ENCODE peak calls at places on chromosomes 5 and 9, in nine cellular contexts. K is ovary; R is glutamatergic neuron; D is A549; V is stimulated activated CD4-positive, alpha-beta T cell treated with anti-CD3 and anti-CD28 coated beads, Interleukin-2, amount 100 ng/mL, for 48 hours; W is IMR-90; I is fibroblast of mammary gland; T is LHCN-M2; S is AG10803. Z is an unnamed sample.

GRCh38 chr5:150206076-150206779 is 16.4 kb downstream of the SLC6A7 start:
- DNase-seq in K (no peak), R (no peak), D (no peak), V (no peak), W (no peak), I (no peak), T (no peak), S (no peak), Z (no peak)

GRCh38 chr5:143063175-143063970 is 293.2 kb downstream of the ARHGAP26 start:
- DNase-seq in K (peak; percentile 76), R (no peak), D (no peak), V (no peak), W (peak; percentile 51), I (peak; percentile 74), T (peak; percentile 41), S (peak; percentile 57), Z (no peak)

GRCh38 chr5:171226096-171226495 is 83.0 kb upstream of the TLX3 start:
- DNase-seq in K (no peak), R (no peak), D (no peak), V (no peak), W (peak; percentile 7), I (peak; percentile 1), T (no peak), S (no peak), Z (no peak)

GRCh38 chr5:42390115-42390514 is 33.1 kb upstream of the GHR start:
- DNase-seq in K (no peak), R (no peak), D (no peak), V (no peak), W (no peak), I (no peak), T (no peak), S (no peak), Z (no peak)

GRCh38 chr9:90044263-90044662 is 439.5 kb downstream of the GADD45G start:
- DNase-seq in K (no peak), R (no peak), D (peak; percentile 14), V (no peak), W (no peak), I (no peak), T (no peak), S (no peak), Z (no peak)

GRCh38 chr9:130607640-130608420 is 28.5 kb downstream of the FUBP3 start:
- DNase-seq in K (no peak), R (no peak), D (no peak), V (no peak), W (peak; percentile 67), I (peak; percentile 86), T (peak; percentile 4), S (peak; percentile 61), Z (no peak)

GRCh38 chr9:116115731-116116353 is 37.7 kb upstream of the PAPPA start:
- DNase-seq in K (no peak), R (no peak), D (no peak), V (no peak), W (peak; percentile 78), I (peak; percentile 72), T (peak; percentile 64), S (peak; percentile 90), Z (no peak)

GRCh38 chr5:122124766-122125165 is 4.6 kb upstream of the ZNF474 start:
- DNase-seq in K (no peak), R (no peak), D (no peak), V (no peak), W (no peak), I (no peak), T (no peak), S (no peak), Z (no peak)

GRCh38 chr9:88303785-88304495 is 84.3 kb upstream of the SPIN1 start:
- DNase-seq in K (no peak), R (no peak), D (no peak), V (peak; percentile 23), W (peak; percentile 58), I (peak; percentile 45), T (peak; percentile 21), S (peak; percentile 41), Z (no peak)